ENCODE peak calls at places on chromosomes 5 and 9, in six cellular contexts. G, I, N, R, J and K are unnamed samples.

GRCh38 chr5:116532762-116533525 is 41.7 kb downstream of the SEMA6A start:
- DNase-seq in N (no peak), I (no peak), G (no peak), J (no peak), R (no peak), K (no peak)

GRCh38 chr9:108634164-108634563 is 221.6 kb downstream of the ACTL7B start:
- DNase-seq in I (no peak), R (no peak), J (no peak), N (no peak), G (no peak), K (no peak)

GRCh38 chr9:104346645-104347175 is 157.4 kb upstream of the OR13F1 start:
- DNase-seq in R (no peak), I (no peak), J (no peak), G (no peak), N (no peak), K (no peak)

GRCh38 chr5:31730139-31730538 is 91.2 kb downstream of the PDZD2 start:
- DNase-seq in I (no peak), J (no peak), G (no peak), R (no peak), N (no peak), K (no peak)

GRCh38 chr5:133423618-133424282 is 188.6 kb downstream of the FSTL4 start:
- DNase-seq in R (peak), I (peak), J (peak), G (peak), N (peak), K (peak)

GRCh38 chr9:128091571-128091970 is 23.5 kb downstream of the SLC25A25 start:
- DNase-seq in R (peak), J (no peak), N (no peak), I (no peak), G (no peak), K (no peak)

GRCh38 chr5:58411372-58411771 is 48.5 kb downstream of the PLK2 start:
- DNase-seq in N (no peak), R (no peak), G (no peak), I (no peak), J (no peak), K (no peak)

GRCh38 chr5:74361406-74362358 is 278.8 kb downstream of the ENC1 start:
- DNase-seq in I (no peak), R (no peak), J (no peak), N (no peak), G (no peak), K (peak)

GRCh38 chr9:101904845-101905244 is 166.4 kb upstream of the GRIN3A start:
- DNase-seq in I (no peak), G (no peak), N (no peak), R (no peak), J (no peak), K (no peak)

GRCh38 chr5:172144291-172144815 is 43.7 kb downstream of the STK10 start:
- DNase-seq in N (no peak), J (no peak), I (no peak), R (no peak), G (no peak), K (peak)

GRCh38 chr5:41338276-41338675 is 124.9 kb upstream of the C6 start:
- DNase-seq in R (no peak), G (no peak), I (no peak), J (no peak), N (no peak), K (peak)

GRCh38 chr5:43432486-43433365 is 20.5 kb upstream of the CCL28 start:
- DNase-seq in N (no peak), G (no peak), I (no peak), J (no peak), R (peak), K (peak)

GRCh38 chr5:31939151-31939550 is 235.0 kb downstream of the GOLPH3 start:
- DNase-seq in J (no peak), N (no peak), I (no peak), R (no peak), G (no peak), K (no peak)

GRCh38 chr5:141910271-141910673 is 13.4 kb upstream of the DELE1 start:
- DNase-seq in G (no peak), I (no peak), R (no peak), J (no peak), N (no peak), K (no peak)

GRCh38 chr9:137277329-137278041 is at the start of gene TOR4A:
- DNase-seq in R (peak), G (no peak), J (peak), N (no peak), I (peak), K (no peak)

GRCh38 chr9:136122425-136123383 is 4.0 kb upstream of the TMEM250 start:
- DNase-seq in R (peak), I (peak), N (peak), G (peak), J (peak), K (peak)

GRCh38 chr5:109866051-109866450 is 176.3 kb downstream of the MAN2A1 start:
- DNase-seq in N (no peak), R (no peak), I (no peak), J (no peak), G (no peak), K (no peak)

GRCh38 chr9:137074657-137075274 is 2.6 kb upstream of the UAP1L1 start:
- DNase-seq in R (no peak), G (no peak), N (no peak), I (no peak), J (peak), K (no peak)

GRCh38 chr5:66498791-66499207 is 97.4 kb upstream of the MAST4 start:
- DNase-seq in J (no peak), G (no peak), R (no peak), N (no peak), I (no peak), K (peak)

GRCh38 chr5:109200221-109200620 is 209.6 kb downstream of the PJA2 start:
- DNase-seq in I (no peak), J (no peak), G (no peak), N (no peak), R (no peak), K (no peak)

GRCh38 chr5:162231522-162231921 is 163.9 kb downstream of the GABRG2 start:
- DNase-seq in N (no peak), R (no peak), J (no peak), I (no peak), G (no peak), K (no peak)

GRCh38 chr5:159912033-159912800 is 4.1 kb upstream of the ADRA1B start:
- DNase-seq in R (no peak), J (no peak), N (no peak), I (no peak), G (no peak), K (no peak)

GRCh38 chr9:95327239-95327865 is 9.8 kb upstream of the FANCC start:
- DNase-seq in G (no peak), N (no peak), R (no peak), I (no peak), J (no peak), K (no peak)

GRCh38 chr5:73311291-73312110 is 137.1 kb downstream of the FOXD1 start:
- DNase-seq in J (no peak), G (no peak), I (no peak), N (no peak), R (no peak), K (no peak)

GRCh38 chr5:136079195-136079985 is 50.6 kb downstream of the TGFBI start:
- DNase-seq in J (peak), I (peak), N (no peak), G (no peak), R (no peak), K (no peak)

GRCh38 chr5:123496892-123497291 is 15.1 kb upstream of the CSNK1G3 start:
- DNase-seq in J (no peak), N (no peak), R (no peak), I (no peak), G (no peak), K (no peak)

GRCh38 chr5:125002727-125003598 is 256.5 kb upstream of the ZNF608 start:
- DNase-seq in G (no peak), R (no peak), N (no peak), J (no peak), I (no peak), K (no peak)

GRCh38 chr5:90967851-90968250 is 409.3 kb downstream of the ADGRV1 start:
- DNase-seq in R (no peak), I (no peak), J (no peak), N (no peak), G (no peak), K (no peak)

GRCh38 chr5:172336666-172337310 is 53.2 kb upstream of the UBTD2 start:
- DNase-seq in G (no peak), J (no peak), N (no peak), I (no peak), R (no peak), K (no peak)